ENCODE peak calls at places on chromosomes 6 and 20, in ten cellular contexts. One of them, this sample, is unnamed.

GRCh38 chr6:8064638-8065518 is 689 bp upstream of the BLOC1S5 start:
- DNase-seq in stomach: no peak
- DNase-seq in cardiac muscle cell: no peak
- DNase-seq in foreskin fibroblast: no peak
- DNase-seq in stimulated activated CD4-positive, alpha-beta T cell treated with anti-CD3 and anti-CD28 coated beads, Interleukin-4, amount 100 ng/mL, for 48 hours: no peak
- DNase-seq in astrocyte of the spinal cord: no peak
- DNase-seq in heart right ventricle: no peak
- DNase-seq in T1000: no peak
- DNase-seq in activated T-helper 2 cell treated with anti-CD3 and anti-CD28 coated beads, Interferon-gamma antibody, Interleukin-2, Interleukin-4, amounts not matched to agents 10 μg/mL and 5 μg/mL and 100 μg/mL, durations not matched to agents 14 hours and 24 hours and 36 hours: no peak
- DNase-seq in GM10248: no peak
- DNase-seq in this sample: peak; percentile 12

GRCh38 chr20:4076671-4077070 is 61.3 kb upstream of the RNF24 start:
- DNase-seq in T1000: peak; percentile 49
- DNase-seq in stomach: no peak
- DNase-seq in astrocyte of the spinal cord: peak; percentile 91
- DNase-seq in stimulated activated CD4-positive, alpha-beta T cell treated with anti-CD3 and anti-CD28 coated beads, Interleukin-4, amount 100 ng/mL, for 48 hours: no peak
- DNase-seq in GM10248: no peak
- DNase-seq in heart right ventricle: no peak
- DNase-seq in foreskin fibroblast: peak; percentile 88
- DNase-seq in cardiac muscle cell: peak; percentile 85
- DNase-seq in activated T-helper 2 cell treated with anti-CD3 and anti-CD28 coated beads, Interferon-gamma antibody, Interleukin-2, Interleukin-4, amounts not matched to agents 10 μg/mL and 5 μg/mL and 100 μg/mL, durations not matched to agents 14 hours and 24 hours and 36 hours: no peak
- DNase-seq in this sample: peak; percentile 90

GRCh38 chr6:41636803-41637178 is 1.5 kb upstream of the MDFI start:
- DNase-seq in astrocyte of the spinal cord: peak; percentile 42
- DNase-seq in T1000: no peak
- DNase-seq in foreskin fibroblast: no peak
- DNase-seq in heart right ventricle: no peak
- DNase-seq in GM10248: no peak
- DNase-seq in stimulated activated CD4-positive, alpha-beta T cell treated with anti-CD3 and anti-CD28 coated beads, Interleukin-4, amount 100 ng/mL, for 48 hours: no peak
- DNase-seq in activated T-helper 2 cell treated with anti-CD3 and anti-CD28 coated beads, Interferon-gamma antibody, Interleukin-2, Interleukin-4, amounts not matched to agents 10 μg/mL and 5 μg/mL and 100 μg/mL, durations not matched to agents 14 hours and 24 hours and 36 hours: no peak
- DNase-seq in stomach: peak; percentile 82
- DNase-seq in cardiac muscle cell: peak; percentile 51
- DNase-seq in this sample: no peak

GRCh38 chr20:43748274-43748673 is 21.5 kb upstream of the GTSF1L start:
- DNase-seq in GM10248: no peak
- DNase-seq in cardiac muscle cell: peak; percentile 64
- DNase-seq in heart right ventricle: no peak
- DNase-seq in activated T-helper 2 cell treated with anti-CD3 and anti-CD28 coated beads, Interferon-gamma antibody, Interleukin-2, Interleukin-4, amounts not matched to agents 10 μg/mL and 5 μg/mL and 100 μg/mL, durations not matched to agents 14 hours and 24 hours and 36 hours: no peak
- DNase-seq in stomach: no peak
- DNase-seq in astrocyte of the spinal cord: no peak
- DNase-seq in foreskin fibroblast: peak; percentile 41
- DNase-seq in T1000: no peak
- DNase-seq in stimulated activated CD4-positive, alpha-beta T cell treated with anti-CD3 and anti-CD28 coated beads, Interleukin-4, amount 100 ng/mL, for 48 hours: no peak
- DNase-seq in this sample: no peak

GRCh38 chr20:3218307-3218988 is 9.2 kb downstream of the ITPA start:
- DNase-seq in foreskin fibroblast: no peak
- DNase-seq in astrocyte of the spinal cord: peak; percentile 10
- DNase-seq in stimulated activated CD4-positive, alpha-beta T cell treated with anti-CD3 and anti-CD28 coated beads, Interleukin-4, amount 100 ng/mL, for 48 hours: peak; percentile 80
- DNase-seq in stomach: peak; percentile 75
- DNase-seq in heart right ventricle: peak; percentile 48
- DNase-seq in T1000: no peak
- DNase-seq in cardiac muscle cell: peak; percentile 54
- DNase-seq in GM10248: peak; percentile 87
- DNase-seq in activated T-helper 2 cell treated with anti-CD3 and anti-CD28 coated beads, Interferon-gamma antibody, Interleukin-2, Interleukin-4, amounts not matched to agents 10 μg/mL and 5 μg/mL and 100 μg/mL, durations not matched to agents 14 hours and 24 hours and 36 hours: peak; percentile 60
- DNase-seq in this sample: peak; percentile 31

GRCh38 chr6:132698608-132699007 is 15.2 kb downstream of the VNN1 start:
- DNase-seq in activated T-helper 2 cell treated with anti-CD3 and anti-CD28 coated beads, Interferon-gamma antibody, Interleukin-2, Interleukin-4, amounts not matched to agents 10 μg/mL and 5 μg/mL and 100 μg/mL, durations not matched to agents 14 hours and 24 hours and 36 hours: peak; percentile 11
- DNase-seq in heart right ventricle: no peak
- DNase-seq in T1000: no peak
- DNase-seq in stimulated activated CD4-positive, alpha-beta T cell treated with anti-CD3 and anti-CD28 coated beads, Interleukin-4, amount 100 ng/mL, for 48 hours: no peak
- DNase-seq in cardiac muscle cell: no peak
- DNase-seq in stomach: no peak
- DNase-seq in foreskin fibroblast: no peak
- DNase-seq in astrocyte of the spinal cord: no peak
- DNase-seq in GM10248: no peak
- DNase-seq in this sample: no peak

GRCh38 chr6:165519316-165519715 is 143.7 kb downstream of the PDE10A start:
- DNase-seq in activated T-helper 2 cell treated with anti-CD3 and anti-CD28 coated beads, Interferon-gamma antibody, Interleukin-2, Interleukin-4, amounts not matched to agents 10 μg/mL and 5 μg/mL and 100 μg/mL, durations not matched to agents 14 hours and 24 hours and 36 hours: no peak
- DNase-seq in foreskin fibroblast: no peak
- DNase-seq in T1000: no peak
- DNase-seq in cardiac muscle cell: no peak
- DNase-seq in stomach: no peak
- DNase-seq in GM10248: no peak
- DNase-seq in astrocyte of the spinal cord: peak; percentile 37
- DNase-seq in stimulated activated CD4-positive, alpha-beta T cell treated with anti-CD3 and anti-CD28 coated beads, Interleukin-4, amount 100 ng/mL, for 48 hours: no peak
- DNase-seq in heart right ventricle: no peak
- DNase-seq in this sample: no peak

GRCh38 chr20:61993058-61993457 is 72.6 kb downstream of the TAF4 start:
- DNase-seq in activated T-helper 2 cell treated with anti-CD3 and anti-CD28 coated beads, Interferon-gamma antibody, Interleukin-2, Interleukin-4, amounts not matched to agents 10 μg/mL and 5 μg/mL and 100 μg/mL, durations not matched to agents 14 hours and 24 hours and 36 hours: no peak
- DNase-seq in GM10248: no peak
- DNase-seq in foreskin fibroblast: no peak
- DNase-seq in stomach: no peak
- DNase-seq in astrocyte of the spinal cord: no peak
- DNase-seq in cardiac muscle cell: no peak
- DNase-seq in T1000: no peak
- DNase-seq in stimulated activated CD4-positive, alpha-beta T cell treated with anti-CD3 and anti-CD28 coated beads, Interleukin-4, amount 100 ng/mL, for 48 hours: no peak
- DNase-seq in heart right ventricle: no peak
- DNase-seq in this sample: no peak

GRCh38 chr6:109455161-109455501 is 441 bp downstream of the MICAL1 start:
- DNase-seq in activated T-helper 2 cell treated with anti-CD3 and anti-CD28 coated beads, Interferon-gamma antibody, Interleukin-2, Interleukin-4, amounts not matched to agents 10 μg/mL and 5 μg/mL and 100 μg/mL, durations not matched to agents 14 hours and 24 hours and 36 hours: peak; percentile 54
- DNase-seq in astrocyte of the spinal cord: no peak
- DNase-seq in stomach: no peak
- DNase-seq in foreskin fibroblast: no peak
- DNase-seq in cardiac muscle cell: no peak
- DNase-seq in GM10248: peak; percentile 52
- DNase-seq in stimulated activated CD4-positive, alpha-beta T cell treated with anti-CD3 and anti-CD28 coated beads, Interleukin-4, amount 100 ng/mL, for 48 hours: no peak
- DNase-seq in T1000: no peak
- DNase-seq in heart right ventricle: no peak
- DNase-seq in this sample: no peak

GRCh38 chr20:20223981-20224380 is 143.9 kb upstream of the INSM1 start:
- DNase-seq in heart right ventricle: no peak
- DNase-seq in stomach: no peak
- DNase-seq in astrocyte of the spinal cord: no peak
- DNase-seq in activated T-helper 2 cell treated with anti-CD3 and anti-CD28 coated beads, Interferon-gamma antibody, Interleukin-2, Interleukin-4, amounts not matched to agents 10 μg/mL and 5 μg/mL and 100 μg/mL, durations not matched to agents 14 hours and 24 hours and 36 hours: no peak
- DNase-seq in GM10248: no peak
- DNase-seq in stimulated activated CD4-positive, alpha-beta T cell treated with anti-CD3 and anti-CD28 coated beads, Interleukin-4, amount 100 ng/mL, for 48 hours: no peak
- DNase-seq in cardiac muscle cell: no peak
- DNase-seq in foreskin fibroblast: no peak
- DNase-seq in T1000: no peak
- DNase-seq in this sample: peak; percentile 64

GRCh38 chr6:158818580-158819212 is 472 bp downstream of the EZR start:
- DNase-seq in stomach: peak; percentile 74
- DNase-seq in stimulated activated CD4-positive, alpha-beta T cell treated with anti-CD3 and anti-CD28 coated beads, Interleukin-4, amount 100 ng/mL, for 48 hours: peak; percentile 61
- DNase-seq in foreskin fibroblast: peak; percentile 51
- DNase-seq in cardiac muscle cell: peak; percentile 69
- DNase-seq in activated T-helper 2 cell treated with anti-CD3 and anti-CD28 coated beads, Interferon-gamma antibody, Interleukin-2, Interleukin-4, amounts not matched to agents 10 μg/mL and 5 μg/mL and 100 μg/mL, durations not matched to agents 14 hours and 24 hours and 36 hours: peak; percentile 74
- DNase-seq in T1000: peak; percentile 38
- DNase-seq in GM10248: peak; percentile 71
- DNase-seq in astrocyte of the spinal cord: peak; percentile 65
- DNase-seq in heart right ventricle: peak; percentile 56
- DNase-seq in this sample: peak; percentile 77

GRCh38 chr6:157328108-157328692 is 4.9 kb upstream of the TMEM242 start:
- DNase-seq in heart right ventricle: no peak
- DNase-seq in cardiac muscle cell: no peak
- DNase-seq in GM10248: no peak
- DNase-seq in stimulated activated CD4-positive, alpha-beta T cell treated with anti-CD3 and anti-CD28 coated beads, Interleukin-4, amount 100 ng/mL, for 48 hours: no peak
- DNase-seq in astrocyte of the spinal cord: no peak
- DNase-seq in foreskin fibroblast: no peak
- DNase-seq in T1000: no peak
- DNase-seq in stomach: no peak
- DNase-seq in activated T-helper 2 cell treated with anti-CD3 and anti-CD28 coated beads, Interferon-gamma antibody, Interleukin-2, Interleukin-4, amounts not matched to agents 10 μg/mL and 5 μg/mL and 100 μg/mL, durations not matched to agents 14 hours and 24 hours and 36 hours: no peak
- DNase-seq in this sample: peak; percentile 33

GRCh38 chr6:160239929-160240690 is 18.5 kb downstream of the SLC22A2 start:
- DNase-seq in heart right ventricle: no peak
- DNase-seq in foreskin fibroblast: no peak
- DNase-seq in stomach: no peak
- DNase-seq in stimulated activated CD4-positive, alpha-beta T cell treated with anti-CD3 and anti-CD28 coated beads, Interleukin-4, amount 100 ng/mL, for 48 hours: no peak
- DNase-seq in astrocyte of the spinal cord: no peak
- DNase-seq in GM10248: no peak
- DNase-seq in T1000: no peak
- DNase-seq in cardiac muscle cell: no peak
- DNase-seq in activated T-helper 2 cell treated with anti-CD3 and anti-CD28 coated beads, Interferon-gamma antibody, Interleukin-2, Interleukin-4, amounts not matched to agents 10 μg/mL and 5 μg/mL and 100 μg/mL, durations not matched to agents 14 hours and 24 hours and 36 hours: no peak
- DNase-seq in this sample: no peak

GRCh38 chr6:157459327-157459726 is 78.3 kb downstream of the ZDHHC14 start:
- DNase-seq in T1000: no peak
- DNase-seq in stomach: no peak
- DNase-seq in activated T-helper 2 cell treated with anti-CD3 and anti-CD28 coated beads, Interferon-gamma antibody, Interleukin-2, Interleukin-4, amounts not matched to agents 10 μg/mL and 5 μg/mL and 100 μg/mL, durations not matched to agents 14 hours and 24 hours and 36 hours: no peak
- DNase-seq in stimulated activated CD4-positive, alpha-beta T cell treated with anti-CD3 and anti-CD28 coated beads, Interleukin-4, amount 100 ng/mL, for 48 hours: peak; percentile 24
- DNase-seq in cardiac muscle cell: no peak
- DNase-seq in GM10248: no peak
- DNase-seq in heart right ventricle: no peak
- DNase-seq in foreskin fibroblast: no peak
- DNase-seq in astrocyte of the spinal cord: no peak
- DNase-seq in this sample: no peak

GRCh38 chr6:31652925-31653724 is 664 bp upstream of the BAG6 start:
- DNase-seq in astrocyte of the spinal cord: no peak
- DNase-seq in activated T-helper 2 cell treated with anti-CD3 and anti-CD28 coated beads, Interferon-gamma antibody, Interleukin-2, Interleukin-4, amounts not matched to agents 10 μg/mL and 5 μg/mL and 100 μg/mL, durations not matched to agents 14 hours and 24 hours and 36 hours: no peak
- DNase-seq in GM10248: peak; percentile 90
- DNase-seq in stomach: peak; percentile 89
- DNase-seq in foreskin fibroblast: no peak
- DNase-seq in cardiac muscle cell: no peak
- DNase-seq in T1000: no peak
- DNase-seq in heart right ventricle: peak; percentile 94
- DNase-seq in stimulated activated CD4-positive, alpha-beta T cell treated with anti-CD3 and anti-CD28 coated beads, Interleukin-4, amount 100 ng/mL, for 48 hours: no peak
- DNase-seq in this sample: peak; percentile 92

GRCh38 chr20:13874269-13875158 is 89.7 kb downstream of the NDUFAF5 start:
- DNase-seq in activated T-helper 2 cell treated with anti-CD3 and anti-CD28 coated beads, Interferon-gamma antibody, Interleukin-2, Interleukin-4, amounts not matched to agents 10 μg/mL and 5 μg/mL and 100 μg/mL, durations not matched to agents 14 hours and 24 hours and 36 hours: no peak
- DNase-seq in heart right ventricle: no peak
- DNase-seq in astrocyte of the spinal cord: no peak
- DNase-seq in T1000: no peak
- DNase-seq in GM10248: no peak
- DNase-seq in cardiac muscle cell: no peak
- DNase-seq in foreskin fibroblast: no peak
- DNase-seq in stomach: no peak
- DNase-seq in stimulated activated CD4-positive, alpha-beta T cell treated with anti-CD3 and anti-CD28 coated beads, Interleukin-4, amount 100 ng/mL, for 48 hours: no peak
- DNase-seq in this sample: no peak

GRCh38 chr6:101444717-101445116 is 51.2 kb downstream of the GRIK2 start:
- DNase-seq in heart right ventricle: no peak
- DNase-seq in stomach: no peak
- DNase-seq in activated T-helper 2 cell treated with anti-CD3 and anti-CD28 coated beads, Interferon-gamma antibody, Interleukin-2, Interleukin-4, amounts not matched to agents 10 μg/mL and 5 μg/mL and 100 μg/mL, durations not matched to agents 14 hours and 24 hours and 36 hours: no peak
- DNase-seq in stimulated activated CD4-positive, alpha-beta T cell treated with anti-CD3 and anti-CD28 coated beads, Interleukin-4, amount 100 ng/mL, for 48 hours: no peak
- DNase-seq in cardiac muscle cell: no peak
- DNase-seq in astrocyte of the spinal cord: no peak
- DNase-seq in GM10248: no peak
- DNase-seq in foreskin fibroblast: no peak
- DNase-seq in T1000: no peak
- DNase-seq in this sample: peak; percentile 2

GRCh38 chr6:136235233-136235564 is 14.9 kb downstream of the MTFR2 start:
- DNase-seq in foreskin fibroblast: peak; percentile 42
- DNase-seq in stomach: no peak
- DNase-seq in activated T-helper 2 cell treated with anti-CD3 and anti-CD28 coated beads, Interferon-gamma antibody, Interleukin-2, Interleukin-4, amounts not matched to agents 10 μg/mL and 5 μg/mL and 100 μg/mL, durations not matched to agents 14 hours and 24 hours and 36 hours: no peak
- DNase-seq in astrocyte of the spinal cord: peak; percentile 62
- DNase-seq in stimulated activated CD4-positive, alpha-beta T cell treated with anti-CD3 and anti-CD28 coated beads, Interleukin-4, amount 100 ng/mL, for 48 hours: no peak
- DNase-seq in T1000: no peak
- DNase-seq in cardiac muscle cell: no peak
- DNase-seq in GM10248: no peak
- DNase-seq in heart right ventricle: no peak
- DNase-seq in this sample: no peak

GRCh38 chr20:34299925-34300806 is 3.0 kb downstream of the AHCY start:
- DNase-seq in foreskin fibroblast: no peak
- DNase-seq in astrocyte of the spinal cord: no peak
- DNase-seq in cardiac muscle cell: no peak
- DNase-seq in T1000: no peak
- DNase-seq in activated T-helper 2 cell treated with anti-CD3 and anti-CD28 coated beads, Interferon-gamma antibody, Interleukin-2, Interleukin-4, amounts not matched to agents 10 μg/mL and 5 μg/mL and 100 μg/mL, durations not matched to agents 14 hours and 24 hours and 36 hours: no peak
- DNase-seq in stimulated activated CD4-positive, alpha-beta T cell treated with anti-CD3 and anti-CD28 coated beads, Interleukin-4, amount 100 ng/mL, for 48 hours: no peak
- DNase-seq in GM10248: no peak
- DNase-seq in heart right ventricle: no peak
- DNase-seq in stomach: no peak
- DNase-seq in this sample: no peak

GRCh38 chr6:83867043-83867442 is 7.6 kb downstream of the CYB5R4 start:
- DNase-seq in stomach: no peak
- DNase-seq in astrocyte of the spinal cord: no peak
- DNase-seq in GM10248: no peak
- DNase-seq in T1000: no peak
- DNase-seq in activated T-helper 2 cell treated with anti-CD3 and anti-CD28 coated beads, Interferon-gamma antibody, Interleukin-2, Interleukin-4, amounts not matched to agents 10 μg/mL and 5 μg/mL and 100 μg/mL, durations not matched to agents 14 hours and 24 hours and 36 hours: no peak
- DNase-seq in stimulated activated CD4-positive, alpha-beta T cell treated with anti-CD3 and anti-CD28 coated beads, Interleukin-4, amount 100 ng/mL, for 48 hours: no peak
- DNase-seq in cardiac muscle cell: no peak
- DNase-seq in foreskin fibroblast: no peak
- DNase-seq in heart right ventricle: no peak
- DNase-seq in this sample: no peak

GRCh38 chr20:3686867-3687321 is 5.1 kb upstream of the ADAM33 start:
- DNase-seq in astrocyte of the spinal cord: peak; percentile 86
- DNase-seq in stimulated activated CD4-positive, alpha-beta T cell treated with anti-CD3 and anti-CD28 coated beads, Interleukin-4, amount 100 ng/mL, for 48 hours: no peak
- DNase-seq in GM10248: no peak
- DNase-seq in activated T-helper 2 cell treated with anti-CD3 and anti-CD28 coated beads, Interferon-gamma antibody, Interleukin-2, Interleukin-4, amounts not matched to agents 10 μg/mL and 5 μg/mL and 100 μg/mL, durations not matched to agents 14 hours and 24 hours and 36 hours: no peak
- DNase-seq in heart right ventricle: peak; percentile 86
- DNase-seq in T1000: peak; percentile 42
- DNase-seq in cardiac muscle cell: peak; percentile 95
- DNase-seq in foreskin fibroblast: peak; percentile 91
- DNase-seq in stomach: peak; percentile 52
- DNase-seq in this sample: peak; percentile 79

GRCh38 chr6:16576391-16577368 is 184.6 kb downstream of the ATXN1 start:
- DNase-seq in astrocyte of the spinal cord: no peak
- DNase-seq in activated T-helper 2 cell treated with anti-CD3 and anti-CD28 coated beads, Interferon-gamma antibody, Interleukin-2, Interleukin-4, amounts not matched to agents 10 μg/mL and 5 μg/mL and 100 μg/mL, durations not matched to agents 14 hours and 24 hours and 36 hours: no peak
- DNase-seq in stimulated activated CD4-positive, alpha-beta T cell treated with anti-CD3 and anti-CD28 coated beads, Interleukin-4, amount 100 ng/mL, for 48 hours: no peak
- DNase-seq in stomach: no peak
- DNase-seq in T1000: peak; percentile 9
- DNase-seq in heart right ventricle: no peak
- DNase-seq in cardiac muscle cell: no peak
- DNase-seq in foreskin fibroblast: no peak
- DNase-seq in GM10248: peak; percentile 58
- DNase-seq in this sample: peak; percentile 22

GRCh38 chr6:53439556-53439955 is 90.8 kb upstream of the ELOVL5 start:
- DNase-seq in stomach: no peak
- DNase-seq in cardiac muscle cell: peak; percentile 68
- DNase-seq in activated T-helper 2 cell treated with anti-CD3 and anti-CD28 coated beads, Interferon-gamma antibody, Interleukin-2, Interleukin-4, amounts not matched to agents 10 μg/mL and 5 μg/mL and 100 μg/mL, durations not matched to agents 14 hours and 24 hours and 36 hours: no peak
- DNase-seq in heart right ventricle: no peak
- DNase-seq in T1000: no peak
- DNase-seq in stimulated activated CD4-positive, alpha-beta T cell treated with anti-CD3 and anti-CD28 coated beads, Interleukin-4, amount 100 ng/mL, for 48 hours: no peak
- DNase-seq in GM10248: no peak
- DNase-seq in astrocyte of the spinal cord: peak; percentile 35
- DNase-seq in foreskin fibroblast: peak; percentile 12
- DNase-seq in this sample: no peak

This sample was measured in RPMI7951.